ENCODE peak calls at places on chromosomes 4 and X, in ten cellular contexts. F, I, R, T, U, B, H, C, W and O are unnamed samples.

GRCh38 chrX:71989768-71990167 is 79.1 kb downstream of the NHSL2 start:
- DNase-seq in F (no peak), I (no peak), R (no peak), T (peak), U (no peak), B (no peak), H (no peak), C (peak), W (peak), O (no peak)

GRCh38 chr4:87005690-87006461 is 71.1 kb downstream of the AFF1 start:
- DNase-seq in F (no peak), I (no peak), R (no peak), T (no peak), U (no peak), B (no peak), H (peak), C (no peak), W (no peak), O (no peak)

GRCh38 chr4:2534904-2535385 is 1.5 kb upstream of the FAM193A start:
- DNase-seq in F (no peak), I (no peak), R (no peak), T (peak), U (no peak), B (no peak), H (no peak), C (no peak), W (no peak), O (no peak)

GRCh38 chr4:187562345-187562744 is 433.2 kb upstream of the ZFP42 start:
- DNase-seq in F (no peak), I (no peak), R (no peak), T (no peak), U (no peak), B (no peak), H (no peak), C (no peak), W (no peak), O (no peak)

GRCh38 chr4:76447326-76447954 is 12.4 kb downstream of the SHROOM3 start:
- DNase-seq in F (no peak), I (no peak), R (no peak), T (peak), U (no peak), B (no peak), H (no peak), C (no peak), W (no peak), O (no peak)

GRCh38 chr4:42397256-42397634 is at the start of gene SHISA3:
- DNase-seq in F (peak), I (no peak), R (peak), T (no peak), U (no peak), B (no peak), H (peak), C (no peak), W (peak), O (no peak)

GRCh38 chr4:13527192-13527982 is 16.9 kb downstream of the NKX3-2 start:
- DNase-seq in F (peak), I (no peak), R (peak), T (no peak), U (no peak), B (no peak), H (no peak), C (peak), W (no peak), O (peak)

GRCh38 chr4:168731006-168731636 is 234.3 kb downstream of the PALLD start:
- DNase-seq in F (no peak), I (no peak), R (no peak), T (peak), U (no peak), B (no peak), H (no peak), C (no peak), W (no peak), O (no peak)

GRCh38 chrX:134883134-134883700 is 107.6 kb upstream of the SMIM10 start:
- DNase-seq in F (no peak), I (no peak), R (no peak), T (no peak), U (no peak), B (no peak), H (no peak), C (no peak), W (no peak), O (no peak)

GRCh38 chr4:14607578-14607977 is 394.7 kb upstream of the CPEB2 start:
- DNase-seq in F (no peak), I (no peak), R (no peak), T (no peak), U (no peak), B (no peak), H (no peak), C (no peak), W (no peak), O (no peak)

GRCh38 chrX:154548028-154548316 is 552 bp downstream of the IKBKG start:
- DNase-seq in F (no peak), I (no peak), R (no peak), T (peak), U (no peak), B (no peak), H (no peak), C (no peak), W (no peak), O (no peak)

GRCh38 chrX:154547245-154548027 is at the start of gene IKBKG:
- DNase-seq in F (peak), I (peak), R (peak), T (peak), U (peak), B (peak), H (peak), C (peak), W (peak), O (peak)

GRCh38 chrX:154544885-154545284 is 1.8 kb downstream of the G6PD start:
- DNase-seq in F (no peak), I (no peak), R (no peak), T (no peak), U (no peak), B (no peak), H (no peak), C (no peak), W (no peak), O (no peak)

GRCh38 chrX:154545673-154546274 is 872 bp downstream of the G6PD start:
- DNase-seq in F (no peak), I (no peak), R (no peak), T (no peak), U (no peak), B (no peak), H (no peak), C (no peak), W (no peak), O (no peak)

DNA sequence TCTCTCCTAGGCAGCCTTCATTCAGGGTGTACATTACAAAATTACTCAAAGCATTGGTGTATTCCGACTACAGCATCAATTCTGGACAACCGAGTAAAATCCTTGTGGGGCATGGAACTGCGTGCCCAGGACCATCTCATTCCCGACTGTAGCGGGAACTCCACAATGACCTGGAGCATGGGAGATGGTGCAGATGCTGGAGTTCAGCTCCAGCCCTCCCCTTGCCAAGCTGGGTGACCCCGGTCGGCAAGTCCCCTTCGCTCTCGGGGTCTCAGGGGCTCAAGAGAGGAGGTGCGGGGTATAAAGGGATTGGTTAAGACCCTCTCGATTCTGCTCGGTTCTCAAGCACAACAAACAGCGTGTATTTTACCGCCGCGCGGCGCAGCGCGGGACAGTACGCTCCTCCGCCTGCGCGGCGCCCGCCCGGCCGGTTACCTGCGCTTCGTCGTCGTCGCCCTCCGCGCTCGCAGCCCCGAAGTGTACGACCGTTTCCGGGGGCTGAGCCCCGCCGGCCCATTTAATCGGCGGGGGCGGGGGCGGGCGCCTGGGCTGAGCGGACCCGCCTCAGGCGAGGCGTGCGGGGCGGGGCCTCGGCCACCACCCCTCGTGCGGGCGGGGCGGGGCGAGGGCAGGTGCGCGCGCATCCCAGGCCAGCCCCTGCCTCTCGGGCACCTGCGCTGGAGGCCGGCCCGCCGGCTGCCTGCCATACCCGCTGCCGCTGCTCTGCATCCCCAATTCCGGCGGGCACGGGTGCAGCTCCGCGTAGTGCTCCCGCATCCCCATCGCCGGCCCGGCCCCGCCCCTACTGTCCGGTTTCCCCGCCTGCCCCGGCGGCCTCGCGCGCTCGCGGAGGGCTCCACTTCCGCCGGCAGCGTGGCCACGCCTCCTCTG is at the start of gene G6PD:
- DNase-seq in F (peak), I (no peak), R (peak), T (peak), U (peak), B (peak), H (peak), C (no peak), W (peak), O (no peak)
- TF ChIP-seq POLR2A in F (peak), I (no peak), R (no peak), T (peak), U (peak), B (peak), H (no peak), C (no peak), W (no peak), O (no peak)

GRCh38 chrX:110363241-110363640 is 4.6 kb downstream of the RTL9 start:
- DNase-seq in F (no peak), I (no peak), R (no peak), T (no peak), U (no peak), B (no peak), H (no peak), C (no peak), W (no peak), O (no peak)
- TF ChIP-seq POLR2A in F (no peak), I (no peak), R (no peak), T (no peak), U (no peak), B (no peak), H (no peak), C (no peak), W (no peak), O (no peak)

GRCh38 chrX:38805294-38806053 is 4.2 kb downstream of the MID1IP1 start:
- DNase-seq in F (no peak), I (peak), R (peak), T (peak), U (no peak), B (no peak), H (peak), C (peak), W (peak), O (peak)
- TF ChIP-seq POLR2A in F (peak), I (no peak), R (no peak), T (no peak), U (no peak), B (no peak), H (peak), C (no peak), W (peak), O (no peak)

GRCh38 chrX:124764354-124764753 is 418.0 kb downstream of the SH2D1A start:
- DNase-seq in F (no peak), I (no peak), R (no peak), T (no peak), U (no peak), B (no peak), H (no peak), C (no peak), W (no peak), O (no peak)
- TF ChIP-seq POLR2A in F (no peak), I (no peak), R (no peak), T (no peak), U (no peak), B (no peak), H (no peak), C (no peak), W (no peak), O (no peak)

DNA sequence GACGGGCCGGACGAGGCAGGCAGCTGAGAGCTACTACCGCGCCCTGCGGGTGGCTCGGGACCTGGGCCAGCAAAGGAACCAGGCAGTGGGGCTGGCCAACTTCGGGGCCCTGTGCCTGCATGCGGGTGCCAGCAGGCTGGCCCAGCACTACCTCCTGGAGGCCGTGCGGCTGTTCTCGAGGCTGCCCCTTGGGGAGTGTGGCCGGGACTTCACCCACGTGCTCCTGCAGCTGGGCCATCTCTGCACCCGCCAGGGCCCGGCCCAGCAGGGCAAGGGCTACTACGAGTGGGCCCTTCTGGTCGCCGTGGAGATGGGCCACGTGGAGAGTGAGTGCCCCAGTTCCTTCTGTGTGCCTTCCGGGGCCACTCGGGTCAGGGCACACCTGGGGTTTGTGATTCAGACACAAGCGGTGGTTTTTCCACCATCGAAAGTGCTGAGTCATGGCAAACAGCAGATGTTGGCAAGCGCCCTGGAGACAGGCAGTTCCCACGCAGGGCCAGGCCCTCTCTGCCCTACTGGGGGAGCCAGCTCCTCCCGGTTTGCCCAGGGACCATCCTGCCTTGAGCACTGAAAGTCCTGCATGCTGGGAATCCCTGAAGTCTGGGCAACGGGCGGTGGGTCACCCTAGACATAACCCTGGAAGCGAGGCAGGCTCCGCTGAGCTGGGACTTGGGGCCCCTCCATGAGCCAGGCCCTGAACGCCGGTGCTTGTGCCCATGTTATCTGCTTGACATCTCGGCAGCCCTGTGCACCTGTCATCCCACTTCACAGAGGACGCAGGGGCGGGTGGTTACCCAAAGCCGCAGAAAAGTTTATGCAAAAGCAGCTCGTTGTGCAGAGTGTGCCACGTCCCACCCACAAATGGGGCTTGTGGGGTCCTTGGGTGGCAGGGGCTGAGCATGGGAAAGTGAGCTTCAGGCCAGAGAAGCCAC is 29.5 kb downstream of the SH3TC1 start:
- DNase-seq in F (peak), I (peak), R (no peak), T (peak), U (peak), B (no peak), H (peak), C (peak), W (peak), O (peak)
- TF ChIP-seq POLR2A in F (no peak), I (no peak), R (no peak), T (no peak), U (no peak), B (no peak), H (no peak), C (no peak), W (no peak), O (no peak)

GRCh38 chr4:17511041-17511949 is 595 bp downstream of the QDPR start:
- DNase-seq in F (no peak), I (peak), R (peak), T (peak), U (no peak), B (peak), H (peak), C (peak), W (peak), O (peak)
- TF ChIP-seq POLR2A in F (no peak), I (no peak), R (no peak), T (no peak), U (no peak), B (no peak), H (no peak), C (no peak), W (no peak), O (no peak)

DNA sequence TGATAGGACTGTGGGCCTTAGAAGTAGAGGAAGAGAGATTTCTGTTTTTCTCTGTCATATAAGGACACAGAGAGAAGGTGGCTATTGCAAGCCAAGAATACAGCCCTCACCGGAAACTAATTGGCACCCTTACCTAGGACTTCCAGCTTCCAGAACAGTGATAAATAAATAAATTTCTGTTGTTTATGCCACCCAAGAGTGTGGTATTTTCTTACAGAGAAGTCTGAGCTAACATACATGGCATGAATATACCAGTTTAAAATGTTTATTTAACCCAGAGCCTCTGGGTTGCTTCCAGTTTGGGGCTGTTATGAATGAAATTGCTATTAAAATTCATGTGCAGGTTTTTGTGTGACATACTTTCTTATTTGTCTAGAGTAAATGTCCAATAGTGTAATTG is 654.0 kb upstream of the ATOH1 start:
- DNase-seq in F (no peak), I (no peak), R (no peak), T (no peak), U (no peak), B (no peak), H (no peak), C (no peak), W (no peak), O (no peak)
- TF ChIP-seq POLR2A in F (no peak), I (no peak), R (no peak), T (no peak), U (no peak), B (no peak), H (no peak), C (no peak), W (no peak), O (no peak)

GRCh38 chr4:10107111-10108091 is 9.2 kb downstream of the WDR1 start:
- DNase-seq in F (no peak), I (no peak), R (peak), T (peak), U (no peak), B (no peak), H (no peak), C (no peak), W (no peak), O (peak)
- TF ChIP-seq POLR2A in F (no peak), I (no peak), R (no peak), T (no peak), U (no peak), B (no peak), H (no peak), C (no peak), W (no peak), O (no peak)